ENCODE peak calls at places on chromosome X, in six cellular contexts. One of them, this sample, is unnamed.

GRCh38 chrX:8960809-8961413 is 73.0 kb downstream of the FAM9B start:
- DNase-seq in NCI-H1417: no peak
- DNase-seq in fibroblast of mammary gland: peak; percentile 23
- DNase-seq in fibroblast of the aortic adventitia: no peak
- DNase-seq in mucosa of gallbladder: no peak
- DNase-seq in posterior cingulate gyrus: no peak
- DNase-seq in this sample: no peak

GRCh38 chrX:71393919-71394318 is 27.8 kb downstream of the TAF1 start:
- DNase-seq in NCI-H1417: no peak
- DNase-seq in posterior cingulate gyrus: no peak
- DNase-seq in mucosa of gallbladder: no peak
- DNase-seq in fibroblast of mammary gland: no peak
- DNase-seq in fibroblast of the aortic adventitia: no peak
- DNase-seq in this sample: no peak

GRCh38 chrX:149819371-149819770 is 37.6 kb downstream of the MAGEA9 start:
- DNase-seq in mucosa of gallbladder: no peak
- DNase-seq in posterior cingulate gyrus: no peak
- DNase-seq in fibroblast of mammary gland: no peak
- DNase-seq in NCI-H1417: no peak
- DNase-seq in fibroblast of the aortic adventitia: no peak
- DNase-seq in this sample: no peak

GRCh38 chrX:123648028-123648810 is 84.6 kb downstream of the THOC2 start:
- DNase-seq in mucosa of gallbladder: peak; percentile 41
- DNase-seq in posterior cingulate gyrus: no peak
- DNase-seq in fibroblast of the aortic adventitia: peak; percentile 59
- DNase-seq in fibroblast of mammary gland: peak; percentile 67
- DNase-seq in NCI-H1417: peak; percentile 8
- DNase-seq in this sample: peak; percentile 87

GRCh38 chrX:84047339-84047738 is 140.7 kb downstream of the RPS6KA6 start:
- DNase-seq in posterior cingulate gyrus: no peak
- DNase-seq in fibroblast of the aortic adventitia: no peak
- DNase-seq in fibroblast of mammary gland: no peak
- DNase-seq in mucosa of gallbladder: no peak
- DNase-seq in NCI-H1417: no peak
- DNase-seq in this sample: no peak

GRCh38 chrX:116272328-116272727 is 101.8 kb downstream of the AGTR2 start:
- DNase-seq in NCI-H1417: no peak
- DNase-seq in fibroblast of the aortic adventitia: peak; percentile 89
- DNase-seq in posterior cingulate gyrus: no peak
- DNase-seq in fibroblast of mammary gland: peak; percentile 91
- DNase-seq in mucosa of gallbladder: peak; percentile 14
- DNase-seq in this sample: peak; percentile 95

GRCh38 chrX:65687367-65687766 is 19.9 kb downstream of the MSN start:
- DNase-seq in posterior cingulate gyrus: no peak
- DNase-seq in mucosa of gallbladder: no peak
- DNase-seq in NCI-H1417: no peak
- DNase-seq in fibroblast of mammary gland: no peak
- DNase-seq in fibroblast of the aortic adventitia: no peak
- DNase-seq in this sample: no peak

GRCh38 chrX:118251251-118251650 is 94.7 kb upstream of the WDR44 start:
- DNase-seq in NCI-H1417: no peak
- DNase-seq in fibroblast of mammary gland: peak; percentile 67
- DNase-seq in posterior cingulate gyrus: no peak
- DNase-seq in mucosa of gallbladder: no peak
- DNase-seq in fibroblast of the aortic adventitia: peak; percentile 13
- DNase-seq in this sample: peak; percentile 47

GRCh38 chrX:150984164-150984824 is 1.2 kb downstream of the HMGB3 start:
- DNase-seq in NCI-H1417: peak; percentile 43
- DNase-seq in mucosa of gallbladder: no peak
- DNase-seq in fibroblast of mammary gland: no peak
- DNase-seq in posterior cingulate gyrus: no peak
- DNase-seq in fibroblast of the aortic adventitia: no peak
- DNase-seq in this sample: no peak

GRCh38 chrX:143306991-143307965 is 210.0 kb downstream of the SPANXN3 start:
- DNase-seq in mucosa of gallbladder: peak; percentile 12
- DNase-seq in fibroblast of mammary gland: no peak
- DNase-seq in posterior cingulate gyrus: no peak
- DNase-seq in fibroblast of the aortic adventitia: no peak
- DNase-seq in NCI-H1417: no peak
- DNase-seq in this sample: no peak

GRCh38 chrX:143632625-143633387 is 3.1 kb downstream of the SLITRK4 start:
- DNase-seq in fibroblast of mammary gland: peak; percentile 7
- DNase-seq in fibroblast of the aortic adventitia: no peak
- DNase-seq in posterior cingulate gyrus: no peak
- DNase-seq in mucosa of gallbladder: no peak
- DNase-seq in NCI-H1417: no peak
- DNase-seq in this sample: no peak

GRCh38 chrX:24658421-24658820 is 11.3 kb upstream of the PCYT1B start:
- DNase-seq in fibroblast of the aortic adventitia: no peak
- DNase-seq in mucosa of gallbladder: no peak
- DNase-seq in posterior cingulate gyrus: no peak
- DNase-seq in NCI-H1417: no peak
- DNase-seq in fibroblast of mammary gland: no peak
- DNase-seq in this sample: peak; percentile 19

GRCh38 chrX:102338162-102338561 is 91.2 kb downstream of the NXF2 start:
- DNase-seq in posterior cingulate gyrus: no peak
- DNase-seq in mucosa of gallbladder: no peak
- DNase-seq in fibroblast of the aortic adventitia: no peak
- DNase-seq in NCI-H1417: no peak
- DNase-seq in fibroblast of mammary gland: no peak
- DNase-seq in this sample: no peak

This sample was measured in choroid plexus epithelial cell.